ENCODE peak calls at places on chromosomes 4 and X, in seven cellular contexts. M is GM06990, S is GM20000, D is AG04449, O is pancreas, L is esophagus squamous epithelium, W is CD14-positive monocyte. X is an unnamed sample.

GRCh38 chrX:68699960-68700746 is 52.7 kb downstream of the STARD8 start:
- DNase-seq in M (no peak), D (no peak), S (no peak), W (peak; percentile 67), O (no peak), L (no peak), X (no peak)

GRCh38 chr4:114598191-114599121 is at the start of gene UGT8:
- DNase-seq in M (peak; percentile 73), L (peak; percentile 0), O (peak; percentile 91), D (no peak), S (peak; percentile 32), W (no peak), X (peak; percentile 61)

GRCh38 chrX:115337735-115338134 is 48.2 kb downstream of the LUZP4 start:
- DNase-seq in L (no peak), W (no peak), S (no peak), D (no peak), M (no peak), O (no peak), X (no peak)

GRCh38 chrX:153649178-153649914 is 2.3 kb downstream of the DUSP9 start:
- DNase-seq in W (no peak), O (peak; percentile 77), M (no peak), S (peak; percentile 87), D (no peak), L (no peak), X (peak; percentile 55)

GRCh38 chr4:69056921-69057562 is 39.2 kb upstream of the UGT2B7 start:
- DNase-seq in L (no peak), D (no peak), O (no peak), M (no peak), S (no peak), W (no peak), X (no peak)

GRCh38 chr4:184316821-184317220 is 99.1 kb upstream of the ENPP6 start:
- DNase-seq in L (no peak), W (no peak), O (no peak), S (no peak), M (no peak), D (no peak), X (no peak)

GRCh38 chr4:663438-664428 is 10.3 kb downstream of the ATP5ME start:
- DNase-seq in D (no peak), O (peak; percentile 72), W (peak; percentile 48), M (peak; percentile 75), S (peak; percentile 94), L (no peak), X (peak; percentile 89)

GRCh38 chr4:87865960-87866598 is 33.3 kb downstream of the MEPE start:
- DNase-seq in O (no peak), M (no peak), W (no peak), D (peak; percentile 16), S (no peak), L (no peak), X (no peak)

GRCh38 chr4:48943387-48943786 is 36.8 kb upstream of the OCIAD2 start:
- DNase-seq in S (no peak), L (no peak), D (no peak), W (no peak), M (no peak), O (no peak), X (peak; percentile 18)
- TF ChIP-seq CTCF in S (peak; percentile 10), L (peak; percentile 20), D (no peak), W (no peak), M (peak; percentile 48), O (no peak), X (no peak)

GRCh38 chr4:72553540-72553939 is 15.5 kb downstream of the ADAMTS3 start:
- DNase-seq in L (no peak), W (no peak), S (no peak), M (no peak), D (no peak), O (no peak), X (no peak)
- TF ChIP-seq CTCF in L (no peak), W (no peak), S (no peak), M (no peak), D (no peak), O (no peak), X (no peak)

GRCh38 chr4:25713812-25714211 is 58.2 kb downstream of the SLC34A2 start:
- DNase-seq in S (no peak), L (no peak), D (no peak), O (no peak), M (no peak), W (no peak), X (no peak)
- TF ChIP-seq CTCF in S (no peak), L (no peak), D (no peak), O (no peak), M (no peak), W (no peak), X (no peak)

GRCh38 chr4:117134386-117134785 is 49.0 kb upstream of the TRAM1L1 start:
- DNase-seq in W (no peak), M (no peak), S (peak; percentile 16), D (peak; percentile 41), L (no peak), O (no peak), X (no peak)
- TF ChIP-seq CTCF in W (no peak), M (peak; percentile 49), S (peak; percentile 9), D (peak; percentile 44), L (peak; percentile 38), O (no peak), X (no peak)

GRCh38 chrX:41291309-41291708 is 42.7 kb upstream of the DDX3X start:
- DNase-seq in L (no peak), O (no peak), W (no peak), M (no peak), D (no peak), S (no peak), X (no peak)

GRCh38 chrX:41293269-41293668 is 40.7 kb upstream of the DDX3X start:
- DNase-seq in O (no peak), W (no peak), D (no peak), S (no peak), L (no peak), M (no peak), X (peak; percentile 38)
- TF ChIP-seq CTCF in O (no peak), W (peak; percentile 36), D (no peak), S (no peak), L (peak; percentile 30), M (peak; percentile 37), X (peak; percentile 21)

GRCh38 chr4:147408189-147408588 is 72.7 kb upstream of the EDNRA start:
- DNase-seq in L (no peak), S (no peak), W (no peak), D (no peak), M (no peak), O (no peak), X (no peak)

GRCh38 chr4:147409350-147409749 is 71.5 kb upstream of the EDNRA start:
- DNase-seq in L (no peak), O (no peak), W (no peak), M (no peak), S (no peak), D (no peak), X (no peak)

GRCh38 chr4:147407261-147408045 is 73.4 kb upstream of the EDNRA start:
- DNase-seq in L (no peak), M (no peak), D (no peak), W (no peak), S (no peak), O (no peak), X (no peak)
- TF ChIP-seq CTCF in L (no peak), M (peak; percentile 63), D (peak; percentile 15), W (peak; percentile 12), S (peak; percentile 32), O (no peak), X (peak; percentile 27)